ENCODE peak calls at places on chromosomes 11 and 22, in ten cellular contexts. A, W, G, K, S, D, Z, E, X and I are unnamed samples.

GRCh38 chr11:134015541-134015940 is 53.3 kb upstream of the JAM3 start:
- DNase-seq in A (no peak), W (no peak), G (no peak), K (no peak), S (no peak), D (no peak), Z (no peak), E (no peak), X (no peak), I (no peak)

GRCh38 chr11:73233704-73234402 is 15.8 kb downstream of the P2RY2 start:
- DNase-seq in A (peak), W (no peak), G (no peak), K (no peak), S (no peak), D (no peak), Z (no peak), E (no peak), X (no peak), I (no peak)

GRCh38 chr11:110046759-110047386 is 46.3 kb upstream of the ZC3H12C start:
- DNase-seq in A (no peak), W (no peak), G (no peak), K (no peak), S (no peak), D (no peak), Z (no peak), E (no peak), X (no peak), I (no peak)

GRCh38 chr22:50192825-50193204 is 7.1 kb downstream of the TRABD start:
- DNase-seq in A (peak), W (no peak), G (no peak), K (no peak), S (no peak), D (no peak), Z (no peak), E (no peak), X (no peak), I (no peak)

GRCh38 chr22:30202531-30203006 is 44.0 kb downstream of the LIF start:
- DNase-seq in A (peak), W (no peak), G (peak), K (no peak), S (no peak), D (no peak), Z (no peak), E (peak), X (no peak), I (no peak)

GRCh38 chr22:18076060-18076497 is 1.7 kb upstream of the PEX26 start:
- DNase-seq in A (peak), W (peak), G (peak), K (peak), S (peak), D (peak), Z (peak), E (peak), X (peak), I (no peak)

GRCh38 chr11:2139118-2139490 is at the start of gene IGF2:
- DNase-seq in A (no peak), W (no peak), G (no peak), K (no peak), S (no peak), D (no peak), Z (no peak), E (no peak), X (no peak), I (no peak)

GRCh38 chr11:110121204-110121603 is 28.0 kb downstream of the ZC3H12C start:
- DNase-seq in A (no peak), W (no peak), G (no peak), K (peak), S (peak), D (no peak), Z (no peak), E (peak), X (peak), I (no peak)

GRCh38 chr11:132284048-132284447 is 913.6 kb downstream of the NTM start:
- DNase-seq in A (no peak), W (no peak), G (no peak), K (no peak), S (no peak), D (no peak), Z (no peak), E (no peak), X (no peak), I (no peak)

GRCh38 chr11:132284611-132285010 is 914.2 kb downstream of the NTM start:
- DNase-seq in A (no peak), W (no peak), G (no peak), K (no peak), S (no peak), D (no peak), Z (no peak), E (no peak), X (no peak), I (no peak)

DNA sequence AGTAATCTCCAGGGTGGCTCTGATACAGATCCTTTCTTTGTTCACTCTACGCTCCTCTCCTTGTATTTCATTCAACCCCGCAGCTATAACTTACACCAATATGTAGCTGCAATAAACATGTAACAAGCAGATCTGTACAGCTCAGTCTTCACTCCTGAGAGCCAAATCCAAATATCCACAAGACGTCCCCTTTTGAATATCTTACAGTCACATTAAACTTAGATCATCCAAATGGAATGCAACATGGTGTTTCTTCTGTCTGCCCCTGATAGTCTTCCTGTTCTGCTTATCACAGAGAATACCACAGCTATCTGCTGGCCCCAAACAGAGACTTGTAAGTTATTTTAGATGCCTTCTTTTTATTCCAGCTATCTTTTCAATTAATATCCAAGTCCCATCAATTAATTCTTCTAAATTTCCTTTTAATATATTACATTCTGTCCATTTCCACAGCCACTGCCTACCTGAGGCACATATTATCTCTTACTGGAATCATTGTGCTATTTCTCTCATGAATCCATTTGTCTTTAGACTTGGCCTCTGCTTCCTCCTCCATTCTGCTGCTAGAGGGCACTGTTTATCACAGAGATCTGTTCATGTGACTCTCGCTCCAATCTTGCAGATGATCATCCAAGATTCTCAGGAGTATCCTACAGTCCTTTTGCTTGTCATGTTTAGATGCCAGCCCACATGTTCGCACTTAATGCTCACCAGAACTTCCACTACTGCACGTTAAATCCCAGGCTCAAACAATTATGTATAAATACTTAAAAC is 908.6 kb downstream of the NTM start:
- DNase-seq in A (no peak), W (no peak), G (no peak), K (no peak), S (peak), D (no peak), Z (peak), E (peak), X (peak), I (no peak)
- TF ChIP-seq CTCF in A (peak), W (peak), G (no peak), K (no peak), S (peak), D (peak), Z (no peak), E (peak), X (peak), I (peak)

GRCh38 chr11:68300076-68300830 is 12.1 kb upstream of the LRP5 start:
- DNase-seq in A (no peak), W (no peak), G (no peak), K (no peak), S (no peak), D (no peak), Z (no peak), E (no peak), X (no peak), I (no peak)
- TF ChIP-seq CTCF in A (no peak), W (no peak), G (no peak), K (no peak), S (peak), D (no peak), Z (no peak), E (no peak), X (peak), I (no peak)

DNA sequence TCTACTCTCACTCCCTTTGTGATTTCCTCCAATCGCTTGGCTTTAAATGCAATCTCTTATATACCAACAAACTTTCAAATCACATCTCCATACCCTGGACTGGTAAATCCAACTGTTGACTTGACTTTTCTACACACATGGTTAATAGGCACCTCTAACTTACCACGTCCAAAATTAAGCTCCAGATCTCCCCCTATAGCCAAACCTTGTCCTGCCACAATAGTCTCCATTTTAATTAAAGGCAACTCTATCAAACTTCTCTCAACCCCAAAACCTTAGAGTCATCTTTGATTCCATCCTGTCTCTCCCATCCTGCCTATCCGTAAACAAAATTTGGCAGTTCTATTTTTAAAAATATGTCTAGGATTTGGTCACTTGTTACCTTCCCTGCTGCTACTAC is 141.8 kb upstream of the DDI1 start:
- DNase-seq in A (no peak), W (no peak), G (no peak), K (no peak), S (no peak), D (no peak), Z (no peak), E (no peak), X (no peak), I (no peak)
- TF ChIP-seq CTCF in A (no peak), W (no peak), G (no peak), K (no peak), S (no peak), D (no peak), Z (no peak), E (no peak), X (no peak), I (no peak)

GRCh38 chr11:118659956-118660645 is 19.3 kb downstream of the TREH start:
- DNase-seq in A (no peak), W (no peak), G (no peak), K (no peak), S (no peak), D (no peak), Z (no peak), E (no peak), X (no peak), I (no peak)

GRCh38 chr11:118657238-118657637 is 22.2 kb downstream of the TREH start:
- DNase-seq in A (no peak), W (no peak), G (no peak), K (no peak), S (no peak), D (no peak), Z (no peak), E (no peak), X (no peak), I (no peak)

GRCh38 chr11:118657709-118658108 is 21.7 kb downstream of the TREH start:
- DNase-seq in A (no peak), W (no peak), G (no peak), K (no peak), S (no peak), D (no peak), Z (no peak), E (no peak), X (no peak), I (no peak)

GRCh38 chr11:118659314-118659939 is 20.0 kb downstream of the TREH start:
- DNase-seq in A (peak), W (peak), G (peak), K (peak), S (peak), D (peak), Z (peak), E (peak), X (peak), I (peak)

DNA sequence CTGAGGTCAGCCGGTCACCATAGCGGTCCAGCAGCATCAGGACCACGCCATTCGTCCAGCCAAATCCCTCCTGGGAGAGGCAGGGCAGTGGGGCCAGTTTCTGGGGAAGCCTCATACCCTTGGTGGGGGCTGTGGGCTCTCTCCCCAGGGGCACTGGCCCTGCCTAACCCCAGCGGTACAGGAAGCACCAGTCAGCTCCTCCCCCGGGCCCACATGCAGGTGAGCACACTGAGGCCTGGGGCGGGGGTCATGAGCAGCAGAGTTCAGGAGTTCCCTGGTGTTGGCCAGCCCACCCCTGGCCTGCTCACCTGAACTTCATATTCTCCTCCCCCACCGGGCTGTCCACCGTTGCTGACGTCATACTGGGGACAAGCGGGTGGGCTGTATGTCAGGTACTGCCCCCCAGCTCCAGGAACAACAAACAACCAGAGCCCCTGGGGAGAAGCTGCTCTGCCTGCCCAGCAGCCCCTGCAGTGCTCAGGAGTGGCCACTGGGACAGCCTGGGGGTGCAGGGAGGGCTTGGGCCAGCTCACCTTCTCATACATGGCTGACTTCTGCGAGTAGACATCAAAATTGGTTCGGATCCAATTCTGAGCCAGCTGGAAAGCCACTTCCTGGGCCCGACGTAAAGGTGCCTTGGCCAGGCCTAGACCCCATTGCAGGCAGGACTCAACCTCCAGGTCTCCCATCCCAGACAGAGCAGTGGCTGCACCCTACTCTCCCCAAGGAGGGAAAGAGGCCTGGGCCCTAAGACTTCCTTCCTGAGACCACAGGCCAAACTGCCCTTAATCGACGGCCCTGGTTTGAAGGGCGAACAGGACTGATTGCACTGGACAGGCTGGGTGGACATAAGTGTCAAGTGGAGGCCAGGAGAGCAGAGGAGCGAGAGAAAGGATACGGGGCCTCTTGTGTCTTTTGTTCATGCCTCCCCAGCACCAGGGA is 20.8 kb downstream of the TREH start:
- DNase-seq in A (no peak), W (no peak), G (peak), K (peak), S (no peak), D (no peak), Z (no peak), E (peak), X (no peak), I (no peak)
- TF ChIP-seq CTCF in A (no peak), W (no peak), G (no peak), K (no peak), S (no peak), D (no peak), Z (no peak), E (peak), X (peak), I (no peak)

DNA sequence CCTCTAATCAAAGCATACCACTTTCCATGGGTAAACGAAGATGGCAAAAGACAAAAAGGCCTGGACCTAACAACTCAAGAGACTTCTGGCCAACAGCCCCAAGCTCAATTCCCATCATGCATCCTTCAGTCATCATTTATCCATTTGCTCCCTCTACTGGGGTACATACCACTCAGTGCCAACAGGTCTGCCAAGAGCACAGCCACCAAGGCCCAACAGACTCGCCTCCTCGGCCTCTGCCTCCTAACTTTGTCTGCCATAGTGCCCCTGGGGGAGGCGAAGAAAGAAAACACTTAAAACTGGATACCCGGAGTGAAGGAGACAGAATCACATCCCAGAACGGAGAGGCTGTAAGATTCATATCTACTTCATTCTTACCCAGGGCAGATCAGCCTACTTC is 1.1 kb downstream of the HYOU1 start:
- DNase-seq in A (no peak), W (no peak), G (no peak), K (peak), S (peak), D (no peak), Z (peak), E (peak), X (no peak), I (no peak)
- TF ChIP-seq CTCF in A (no peak), W (no peak), G (no peak), K (no peak), S (peak), D (no peak), Z (peak), E (peak), X (peak), I (peak)

GRCh38 chr22:25902402-25902801 is 160.4 kb downstream of the MYO18B start:
- DNase-seq in A (no peak), W (no peak), G (no peak), K (no peak), S (no peak), D (no peak), Z (no peak), E (no peak), X (no peak), I (peak)
- TF ChIP-seq CTCF in A (no peak), W (no peak), G (no peak), K (no peak), S (no peak), D (no peak), Z (no peak), E (no peak), X (no peak), I (no peak)